ENCODE peak calls at places on chromosomes 11 and 22, in four cellular contexts. Y, R, G and E are unnamed samples.

GRCh38 chr11:119356349-119357031 is 10.0 kb upstream of the MFRP start:
- DNase-seq in R (no peak), G (no peak), Y (peak), E (peak)

GRCh38 chr11:78226684-78227680 is 38.3 kb downstream of the USP35 start:
- DNase-seq in G (no peak), R (no peak), Y (no peak), E (no peak)

GRCh38 chr11:19730373-19730772 is 17.7 kb downstream of the NAV2 start:
- DNase-seq in Y (no peak), R (no peak), G (no peak), E (no peak)

GRCh38 chr11:7573193-7573557 is 59.4 kb downstream of the PPFIBP2 start:
- DNase-seq in R (no peak), Y (no peak), G (no peak), E (no peak)

GRCh38 chr11:124799384-124800225 is 601 bp downstream of the MSANTD2 start:
- DNase-seq in Y (no peak), R (no peak), G (peak), E (peak)

GRCh38 chr11:26319906-26320305 is 12.0 kb upstream of the ANO3 start:
- DNase-seq in R (no peak), G (peak), Y (peak), E (peak)

GRCh38 chr11:31725176-31725575 is 85.9 kb downstream of the PAX6 start:
- DNase-seq in G (no peak), R (no peak), Y (no peak), E (no peak)

GRCh38 chr11:104609297-104609696 is 289.0 kb downstream of the CASP12 start:
- DNase-seq in G (peak), R (peak), Y (peak), E (peak)

GRCh38 chr11:45607995-45608394 is 57.4 kb downstream of the CHST1 start:
- DNase-seq in G (no peak), R (no peak), Y (no peak), E (no peak)

GRCh38 chr11:103364687-103365086 is 255.5 kb downstream of the DYNC2H1 start:
- DNase-seq in G (no peak), R (no peak), Y (no peak), E (no peak)

GRCh38 chr11:45796461-45796861 is 8.5 kb upstream of the SLC35C1 start:
- DNase-seq in R (no peak), Y (no peak), G (no peak), E (no peak)

GRCh38 chr11:2708151-2708581 is 8.4 kb upstream of the KCNQ1OT1 start:
- DNase-seq in G (no peak), R (no peak), Y (no peak), E (no peak)

GRCh38 chr22:45639747-45640102 is 31.9 kb upstream of the ATXN10 start:
- DNase-seq in Y (no peak), G (no peak), R (no peak), E (no peak)

GRCh38 chr22:45638197-45638596 is 33.4 kb upstream of the ATXN10 start:
- DNase-seq in G (no peak), Y (no peak), R (no peak), E (no peak)

GRCh38 chr22:45640941-45641621 is 30.6 kb upstream of the ATXN10 start:
- DNase-seq in G (no peak), R (no peak), Y (no peak), E (no peak)

GRCh38 chr22:45640291-45640940 is 31.2 kb upstream of the ATXN10 start:
- DNase-seq in Y (no peak), R (no peak), G (no peak), E (no peak)

GRCh38 chr22:45638834-45639746 is 32.5 kb upstream of the ATXN10 start:
- DNase-seq in Y (peak), G (peak), R (no peak), E (peak)
- H3K4me3 ChIP-seq in Y (peak), G (no peak), R (no peak), E (no peak)

DNA sequence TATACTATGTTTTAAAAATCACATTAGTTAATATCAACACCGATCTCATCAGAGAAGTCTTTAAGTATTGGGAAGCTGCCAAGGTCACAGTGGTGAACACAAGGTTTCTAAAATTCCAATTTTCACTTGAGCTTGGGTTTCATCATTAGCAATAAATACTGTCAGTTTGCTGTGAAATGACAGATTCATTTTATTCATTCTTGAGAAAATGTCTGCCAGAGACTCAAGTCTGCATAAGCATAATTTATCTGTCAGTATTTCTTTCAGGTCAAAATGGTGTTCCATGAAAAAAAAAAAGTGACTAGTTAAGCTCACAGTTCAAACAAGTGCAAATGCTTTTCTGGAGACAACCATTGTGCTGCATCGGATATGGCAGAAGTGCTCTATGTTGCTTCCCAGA is 8.1 kb upstream of the GDPD5 start:
- DNase-seq in R (no peak), Y (no peak), G (no peak), E (no peak)
- H3K4me3 ChIP-seq in R (no peak), Y (no peak), G (no peak), E (no peak)

DNA sequence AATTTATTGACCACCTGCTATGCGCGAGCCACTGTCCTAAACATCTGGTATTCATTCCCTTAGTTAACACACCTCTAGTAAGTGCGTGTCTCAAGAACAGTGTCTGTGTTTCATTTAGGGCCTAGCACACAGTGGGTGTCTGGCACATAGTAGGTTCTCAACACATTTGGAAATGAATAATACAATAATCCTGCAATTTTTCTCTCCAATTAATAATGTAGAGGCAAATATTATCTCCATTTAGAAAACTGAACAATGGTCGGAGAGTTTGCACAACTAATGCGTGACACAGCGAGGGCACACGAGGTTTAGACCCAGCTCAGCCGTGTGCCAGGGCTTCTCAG is 4.0 kb upstream of the NCF4 start:
- DNase-seq in Y (no peak), R (no peak), G (no peak), E (no peak)
- H3K4me3 ChIP-seq in Y (no peak), R (no peak), G (no peak), E (no peak)

DNA sequence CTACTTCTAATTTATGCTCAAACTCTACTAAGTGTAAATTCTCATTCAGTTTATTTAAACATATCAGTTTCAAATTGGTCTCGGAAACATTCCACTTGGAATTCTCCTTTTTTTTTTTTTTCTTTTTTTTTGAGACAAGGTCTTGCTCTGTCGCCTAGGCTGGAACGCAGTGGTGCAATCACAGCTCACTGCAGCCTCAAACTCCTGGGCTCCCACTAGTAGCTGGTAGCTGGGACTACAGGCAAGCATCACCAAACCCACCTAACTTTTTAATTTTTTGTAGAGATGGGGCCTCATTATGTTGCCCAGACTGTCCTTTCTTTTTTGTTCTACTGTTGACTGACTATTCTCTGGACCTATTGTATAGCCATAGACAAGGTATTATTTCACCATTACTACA is 33.3 kb upstream of the CCDC81 start:
- DNase-seq in Y (no peak), G (no peak), R (no peak), E (no peak)
- H3K4me3 ChIP-seq in Y (no peak), G (no peak), R (no peak), E (no peak)

GRCh38 chr11:42021919-42022318 is 562.5 kb upstream of the LRRC4C start:
- DNase-seq in G (no peak), R (no peak), Y (no peak), E (no peak)
- H3K4me3 ChIP-seq in G (no peak), R (no peak), Y (no peak), E (no peak)